ENCODE peak calls at places on chromosomes 5 and 9, in six cellular contexts. K, R, V, J, G and W are unnamed samples.

GRCh38 chr5:3343211-3343610 is 252.4 kb upstream of the IRX1 start:
- DNase-seq in J (no peak), K (no peak), R (no peak), V (no peak), G (no peak), W (no peak)

GRCh38 chr5:55071413-55071812 is 31.0 kb upstream of the GZMA start:
- DNase-seq in K (no peak), G (no peak), J (no peak), R (no peak), V (no peak), W (no peak)

GRCh38 chr9:98559568-98559967 is 149.2 kb downstream of the GABBR2 start:
- DNase-seq in R (no peak), J (no peak), G (no peak), V (no peak), K (no peak), W (no peak)

GRCh38 chr5:67495072-67495471 is 298.5 kb upstream of the CD180 start:
- DNase-seq in G (no peak), V (no peak), R (no peak), K (no peak), J (no peak), W (no peak)

GRCh38 chr9:3920586-3921582 is 379.0 kb downstream of the GLIS3 start:
- DNase-seq in R (no peak), J (no peak), G (no peak), V (no peak), K (no peak), W (peak)

GRCh38 chr5:176736271-176736965 is 73.9 kb upstream of the UNC5A start:
- DNase-seq in G (no peak), V (no peak), K (no peak), R (no peak), J (no peak), W (no peak)

GRCh38 chr5:37720550-37720952 is 119.3 kb downstream of the GDNF start:
- DNase-seq in R (no peak), V (no peak), J (no peak), G (no peak), K (no peak), W (no peak)

GRCh38 chr5:76701298-76701697 is 14.6 kb upstream of the F2R start:
- DNase-seq in V (no peak), J (no peak), K (no peak), G (no peak), R (no peak), W (peak)

GRCh38 chr5:169923988-169924387 is 56.3 kb downstream of the INSYN2B start:
- DNase-seq in G (no peak), R (no peak), V (no peak), K (no peak), J (no peak), W (no peak)

GRCh38 chr9:120261419-120261818 is 318.5 kb downstream of the CDK5RAP2 start:
- DNase-seq in K (no peak), V (no peak), G (no peak), R (no peak), J (no peak), W (no peak)